ENCODE peak calls at places on chromosomes 11 and 22, in seven cellular contexts. S, K, G, B, P, V and C are unnamed samples.

GRCh38 chr11:76152086-76152658 is 54.1 kb downstream of the WNT11 start:
- DNase-seq in K (peak), S (peak), V (peak), B (peak), G (no peak), P (peak), C (peak)

GRCh38 chr11:43021466-43021865 is 290.3 kb upstream of the API5 start:
- DNase-seq in P (peak), V (peak), B (peak), S (no peak), G (peak), K (no peak), C (no peak)

GRCh38 chr22:27238935-27239510 is 562.5 kb downstream of the MN1 start:
- DNase-seq in S (no peak), K (no peak), V (peak), P (peak), B (peak), G (peak), C (no peak)

GRCh38 chr11:63870351-63871197 is 31.7 kb downstream of the MARK2 start:
- DNase-seq in V (no peak), P (no peak), K (no peak), S (no peak), G (no peak), B (peak), C (no peak)

GRCh38 chr11:80240245-80240644 is 799.4 kb upstream of the TENM4 start:
- DNase-seq in G (no peak), K (no peak), V (no peak), P (no peak), B (no peak), S (no peak), C (no peak)

GRCh38 chr11:46413755-46414465 is 22.3 kb upstream of the CHRM4 start:
- DNase-seq in B (no peak), G (no peak), K (no peak), V (no peak), P (peak), S (no peak), C (no peak)

GRCh38 chr11:71252434-71252781 is at the start of gene SHANK2:
- DNase-seq in V (peak), G (no peak), P (peak), K (no peak), B (peak), S (no peak), C (no peak)

GRCh38 chr22:44642096-44642644 is 59.8 kb upstream of the PRR5 start:
- DNase-seq in V (no peak), S (no peak), P (no peak), G (no peak), K (no peak), B (no peak), C (no peak)

GRCh38 chr11:114134870-114135269 is 75.4 kb downstream of the ZBTB16 start:
- DNase-seq in B (no peak), K (no peak), P (peak), V (no peak), G (no peak), S (no peak), C (no peak)

GRCh38 chr11:76735841-76736240 is 47.3 kb upstream of the TSKU start:
- DNase-seq in K (no peak), V (no peak), G (no peak), S (no peak), P (no peak), B (no peak), C (no peak)

GRCh38 chr22:48640890-48641771 is 1186.5 kb downstream of the BRD1 start:
- DNase-seq in K (no peak), V (peak), G (no peak), B (no peak), S (no peak), P (no peak), C (no peak)

GRCh38 chr22:20280866-20281265 is 12.7 kb upstream of the RTN4R start:
- DNase-seq in K (no peak), B (no peak), G (no peak), V (no peak), S (no peak), P (no peak), C (no peak)

GRCh38 chr11:13970986-13971385 is 8.5 kb downstream of the SPON1 start:
- DNase-seq in P (peak), K (no peak), S (peak), B (peak), V (peak), G (no peak), C (no peak)

GRCh38 chr11:104967493-104968364 is 645 bp downstream of the CASP4 start:
- DNase-seq in V (peak), G (peak), B (no peak), S (no peak), K (no peak), P (no peak), C (no peak)

GRCh38 chr22:50403701-50404101 is 60.6 kb downstream of the PPP6R2 start:
- DNase-seq in B (no peak), P (no peak), S (peak), K (no peak), G (no peak), V (peak), C (no peak)

GRCh38 chr11:111064118-111064517 is 181.4 kb upstream of the POU2AF2 start:
- DNase-seq in B (no peak), V (no peak), S (no peak), P (no peak), K (no peak), G (no peak), C (no peak)

GRCh38 chr11:73087730-73088129 is 54.4 kb downstream of the FCHSD2 start:
- DNase-seq in K (no peak), V (no peak), S (no peak), P (no peak), G (no peak), B (no peak), C (no peak)

GRCh38 chr11:42651654-42652053 is 660.1 kb upstream of the API5 start:
- DNase-seq in V (no peak), P (no peak), K (no peak), B (no peak), S (no peak), G (no peak), C (no peak)

GRCh38 chr11:75056806-75057205 is 39.9 kb downstream of the OR2AT4 start:
- DNase-seq in V (no peak), B (no peak), K (no peak), G (no peak), S (no peak), P (no peak), C (no peak)

GRCh38 chr11:1156506-1157340 is 1.0 kb upstream of the MUC5AC start:
- DNase-seq in S (peak), V (no peak), K (no peak), B (peak), G (no peak), P (no peak), C (no peak)

GRCh38 chr11:92131289-92131890 is 93.2 kb upstream of the FAT3 start:
- DNase-seq in V (no peak), B (no peak), P (no peak), S (no peak), G (no peak), K (no peak), C (no peak)

GRCh38 chr11:71139516-71140205 is 112.7 kb downstream of the SHANK2 start:
- DNase-seq in G (peak), S (no peak), P (no peak), V (no peak), K (no peak), B (no peak), C (no peak)

GRCh38 chr11:66727883-66728759 is 895 bp downstream of the SPTBN2 start:
- DNase-seq in S (no peak), P (peak), B (peak), G (no peak), K (no peak), V (peak), C (no peak)

GRCh38 chr11:82776377-82776776 is 42.7 kb upstream of the FAM181B start:
- DNase-seq in S (no peak), V (no peak), G (no peak), P (no peak), B (no peak), K (no peak), C (no peak)

GRCh38 chr22:40533712-40534378 is 102.7 kb downstream of the MRTFA start:
- DNase-seq in V (peak), S (peak), G (no peak), B (peak), K (peak), P (no peak), C (no peak)

GRCh38 chr22:30444632-30445437 is 19.3 kb downstream of the MTFP1 start:
- DNase-seq in B (peak), V (peak), G (peak), K (no peak), S (peak), P (peak), C (peak)

GRCh38 chr22:24216541-24217209 is 28.2 kb downstream of the GGT5 start:
- DNase-seq in P (no peak), S (no peak), V (no peak), B (no peak), K (no peak), G (no peak), C (no peak)

GRCh38 chr11:120840661-120841060 is 183.2 kb upstream of the TBCEL start:
- DNase-seq in V (no peak), B (no peak), K (no peak), P (no peak), S (no peak), G (no peak), C (no peak)